ENCODE peak calls at places on chromosomes 1 and 21, in six cellular contexts. One of them, this sample, is unnamed.

GRCh38 chr1:217138173-217138838 is 415.1 kb upstream of the ESRRG start:
- DNase-seq in SK-N-SH: no peak
- DNase-seq in CD8-positive, alpha-beta T cell: no peak
- DNase-seq in IMR-90: no peak
- DNase-seq in GM23338: peak; percentile 32
- DNase-seq in K562: no peak
- DNase-seq in this sample: no peak

GRCh38 chr1:43797926-43798325 is 90.6 kb downstream of the ST3GAL3 start:
- DNase-seq in CD8-positive, alpha-beta T cell: no peak
- DNase-seq in GM23338: no peak
- DNase-seq in SK-N-SH: no peak
- DNase-seq in K562: no peak
- DNase-seq in IMR-90: no peak
- DNase-seq in this sample: no peak

GRCh38 chr1:162732566-162733335 is 57.8 kb upstream of the HSD17B7 start:
- DNase-seq in IMR-90: no peak
- DNase-seq in GM23338: no peak
- DNase-seq in CD8-positive, alpha-beta T cell: no peak
- DNase-seq in SK-N-SH: no peak
- DNase-seq in K562: no peak
- DNase-seq in this sample: no peak

GRCh38 chr1:52404975-52405338 is 555 bp downstream of the PRPF38A start:
- DNase-seq in CD8-positive, alpha-beta T cell: no peak
- DNase-seq in K562: no peak
- DNase-seq in SK-N-SH: no peak
- DNase-seq in IMR-90: no peak
- DNase-seq in GM23338: no peak
- DNase-seq in this sample: no peak

GRCh38 chr1:240515505-240515904 is 96.5 kb downstream of the GREM2 start:
- DNase-seq in SK-N-SH: no peak
- DNase-seq in CD8-positive, alpha-beta T cell: no peak
- DNase-seq in K562: no peak
- DNase-seq in GM23338: no peak
- DNase-seq in IMR-90: peak; percentile 43
- DNase-seq in this sample: no peak

GRCh38 chr1:161032409-161032808 is 6.4 kb downstream of the TSTD1 start:
- DNase-seq in SK-N-SH: no peak
- DNase-seq in GM23338: no peak
- DNase-seq in IMR-90: no peak
- DNase-seq in CD8-positive, alpha-beta T cell: no peak
- DNase-seq in K562: no peak
- DNase-seq in this sample: no peak

GRCh38 chr1:31063636-31064035 is 1.9 kb downstream of the PUM1 start:
- DNase-seq in SK-N-SH: no peak
- DNase-seq in IMR-90: peak; percentile 6
- DNase-seq in K562: no peak
- DNase-seq in CD8-positive, alpha-beta T cell: no peak
- DNase-seq in GM23338: peak; percentile 30
- DNase-seq in this sample: no peak

GRCh38 chr1:96388421-96389310 is 332.9 kb upstream of the PTBP2 start:
- DNase-seq in CD8-positive, alpha-beta T cell: no peak
- DNase-seq in IMR-90: peak; percentile 87
- DNase-seq in K562: no peak
- DNase-seq in GM23338: no peak
- DNase-seq in SK-N-SH: no peak
- DNase-seq in this sample: no peak

GRCh38 chr1:76901158-76901767 is 34.0 kb downstream of the ST6GALNAC5 start:
- DNase-seq in CD8-positive, alpha-beta T cell: peak; percentile 11
- DNase-seq in K562: peak; percentile 25
- DNase-seq in IMR-90: peak; percentile 58
- DNase-seq in SK-N-SH: peak; percentile 27
- DNase-seq in GM23338: peak; percentile 80
- DNase-seq in this sample: no peak

GRCh38 chr1:84117868-84118267 is 26.2 kb upstream of the PRKACB start:
- DNase-seq in CD8-positive, alpha-beta T cell: no peak
- DNase-seq in IMR-90: peak; percentile 78
- DNase-seq in SK-N-SH: no peak
- DNase-seq in K562: no peak
- DNase-seq in GM23338: peak; percentile 14
- DNase-seq in this sample: no peak

GRCh38 chr1:103547840-103548239 is 22.3 kb downstream of the RNPC3 start:
- DNase-seq in IMR-90: no peak
- DNase-seq in K562: no peak
- DNase-seq in CD8-positive, alpha-beta T cell: no peak
- DNase-seq in GM23338: no peak
- DNase-seq in SK-N-SH: no peak
- DNase-seq in this sample: no peak
- H3K36me3 ChIP-seq in IMR-90: peaks cover 14% of the 10 kb centered on the region
- H3K36me3 ChIP-seq in K562: peaks cover 69% of the 10 kb centered on the region
- H3K36me3 ChIP-seq in CD8-positive, alpha-beta T cell: peaks cover 56% of the 10 kb centered on the region
- H3K36me3 ChIP-seq in GM23338: peaks cover 18% of the 10 kb centered on the region
- H3K36me3 ChIP-seq in SK-N-SH: peaks cover 74% of the 10 kb centered on the region
- H3K36me3 ChIP-seq in this sample: peaks cover 15% of the 10 kb centered on the region

GRCh38 chr21:44477712-44478111 is 22.4 kb downstream of the LRRC3 start:
- DNase-seq in IMR-90: no peak
- DNase-seq in GM23338: no peak
- DNase-seq in SK-N-SH: no peak
- DNase-seq in K562: no peak
- DNase-seq in CD8-positive, alpha-beta T cell: no peak
- DNase-seq in this sample: no peak
- TF ChIP-seq CTCF in IMR-90: no peak
- TF ChIP-seq CTCF in GM23338: no peak
- TF ChIP-seq CTCF in SK-N-SH: no peak
- TF ChIP-seq CTCF in K562: no peak
- TF ChIP-seq CTCF in CD8-positive, alpha-beta T cell: no peak
- TF ChIP-seq CTCF in this sample: no peak

GRCh38 chr1:183914283-183914682 is 109.4 kb downstream of the RGL1 start:
- DNase-seq in SK-N-SH: no peak
- DNase-seq in GM23338: no peak
- DNase-seq in K562: no peak
- DNase-seq in CD8-positive, alpha-beta T cell: no peak
- DNase-seq in IMR-90: peak; percentile 58
- DNase-seq in this sample: no peak
- H3K36me3 ChIP-seq in SK-N-SH: peaks cover 77% of the 10 kb centered on the region
- H3K36me3 ChIP-seq in GM23338: no peaks in the 10 kb centered on the region
- H3K36me3 ChIP-seq in K562: no peaks in the 10 kb centered on the region
- H3K36me3 ChIP-seq in CD8-positive, alpha-beta T cell: no peaks in the 10 kb centered on the region
- H3K36me3 ChIP-seq in IMR-90: peaks cover 15% of the 10 kb centered on the region
- H3K36me3 ChIP-seq in this sample: peaks cover 18% of the 10 kb centered on the region

DNA sequence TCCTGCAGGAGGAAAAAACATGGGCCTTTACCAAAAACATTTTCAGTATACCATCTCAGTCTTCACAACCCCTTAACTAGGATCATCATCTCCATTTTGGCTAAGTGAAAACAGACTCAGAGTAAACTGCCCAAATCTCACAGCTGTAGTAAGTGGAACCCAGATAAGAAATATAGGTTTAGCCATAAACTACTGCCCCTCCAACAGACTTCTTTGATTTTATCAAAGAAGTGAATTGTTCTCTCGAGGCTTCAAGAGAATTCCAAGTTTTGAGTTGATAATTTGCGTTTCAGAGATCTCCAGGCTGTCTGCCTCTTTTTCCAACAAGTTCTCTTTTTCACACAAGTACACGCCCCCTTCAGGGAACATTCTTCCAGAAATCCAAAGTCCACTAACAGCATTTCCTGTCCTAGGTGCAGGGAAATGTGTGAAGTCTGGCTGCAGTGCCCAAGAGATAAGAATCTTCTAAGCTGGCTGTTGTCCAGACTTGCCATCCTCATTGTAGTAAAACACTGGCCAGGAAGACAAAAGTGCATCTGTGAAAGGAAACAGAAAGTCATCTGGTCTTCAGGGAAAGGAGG is 30.8 kb downstream of the RNF19B start:
- DNase-seq in GM23338: peak; percentile 38
- DNase-seq in CD8-positive, alpha-beta T cell: no peak
- DNase-seq in SK-N-SH: peak; percentile 79
- DNase-seq in K562: no peak
- DNase-seq in IMR-90: peak; percentile 19
- DNase-seq in this sample: no peak
- TF ChIP-seq CTCF in GM23338: peak; percentile 17
- TF ChIP-seq CTCF in CD8-positive, alpha-beta T cell: no peak
- TF ChIP-seq CTCF in SK-N-SH: no peak
- TF ChIP-seq CTCF in K562: no peak
- TF ChIP-seq CTCF in IMR-90: no peak
- TF ChIP-seq CTCF in this sample: no peak

GRCh38 chr1:17637055-17637454 is 97.6 kb downstream of the ARHGEF10L start:
- DNase-seq in K562: no peak
- DNase-seq in CD8-positive, alpha-beta T cell: no peak
- DNase-seq in GM23338: no peak
- DNase-seq in IMR-90: no peak
- DNase-seq in SK-N-SH: no peak
- DNase-seq in this sample: no peak

GRCh38 chr1:17636612-17637011 is 97.1 kb downstream of the ARHGEF10L start:
- DNase-seq in K562: no peak
- DNase-seq in GM23338: no peak
- DNase-seq in IMR-90: peak; percentile 40
- DNase-seq in CD8-positive, alpha-beta T cell: no peak
- DNase-seq in SK-N-SH: no peak
- DNase-seq in this sample: no peak

GRCh38 chr1:17633654-17634053 is 94.2 kb downstream of the ARHGEF10L start:
- DNase-seq in K562: peak; percentile 21
- DNase-seq in SK-N-SH: no peak
- DNase-seq in GM23338: no peak
- DNase-seq in CD8-positive, alpha-beta T cell: no peak
- DNase-seq in IMR-90: peak; percentile 79
- DNase-seq in this sample: no peak

GRCh38 chr1:17635811-17636210 is 96.3 kb downstream of the ARHGEF10L start:
- DNase-seq in GM23338: no peak
- DNase-seq in IMR-90: no peak
- DNase-seq in SK-N-SH: no peak
- DNase-seq in CD8-positive, alpha-beta T cell: no peak
- DNase-seq in K562: no peak
- DNase-seq in this sample: peak; percentile 50

DNA sequence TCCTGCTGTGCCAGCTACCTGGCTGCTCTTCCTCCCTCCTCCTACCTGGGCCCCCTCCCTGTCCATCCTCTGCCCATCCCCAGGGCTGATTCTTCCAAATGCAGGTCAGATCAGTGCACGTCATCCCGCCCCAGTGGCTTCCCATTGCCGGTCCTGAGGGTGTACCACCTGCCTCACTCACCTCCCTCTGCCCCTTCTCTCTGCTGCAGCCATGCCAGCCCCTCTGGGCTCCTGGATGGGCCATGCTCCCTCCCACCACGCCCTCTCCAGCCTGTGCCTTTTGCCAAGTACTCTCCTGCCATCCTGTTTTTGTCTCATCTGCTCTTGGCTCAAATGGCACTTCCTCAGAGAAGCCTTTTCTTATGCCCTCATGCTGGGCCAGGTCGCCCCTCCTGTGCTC is 95.8 kb downstream of the ARHGEF10L start:
- DNase-seq in SK-N-SH: no peak
- DNase-seq in GM23338: no peak
- DNase-seq in IMR-90: no peak
- DNase-seq in CD8-positive, alpha-beta T cell: no peak
- DNase-seq in K562: no peak
- DNase-seq in this sample: no peak
- H3K36me3 ChIP-seq in SK-N-SH: peaks cover 57% of the 10 kb centered on the region
- H3K36me3 ChIP-seq in GM23338: peaks cover 15% of the 10 kb centered on the region
- H3K36me3 ChIP-seq in IMR-90: peaks cover 50% of the 10 kb centered on the region
- H3K36me3 ChIP-seq in CD8-positive, alpha-beta T cell: no peaks in the 10 kb centered on the region
- H3K36me3 ChIP-seq in K562: no peaks in the 10 kb centered on the region
- H3K36me3 ChIP-seq in this sample: no peaks in the 10 kb centered on the region

DNA sequence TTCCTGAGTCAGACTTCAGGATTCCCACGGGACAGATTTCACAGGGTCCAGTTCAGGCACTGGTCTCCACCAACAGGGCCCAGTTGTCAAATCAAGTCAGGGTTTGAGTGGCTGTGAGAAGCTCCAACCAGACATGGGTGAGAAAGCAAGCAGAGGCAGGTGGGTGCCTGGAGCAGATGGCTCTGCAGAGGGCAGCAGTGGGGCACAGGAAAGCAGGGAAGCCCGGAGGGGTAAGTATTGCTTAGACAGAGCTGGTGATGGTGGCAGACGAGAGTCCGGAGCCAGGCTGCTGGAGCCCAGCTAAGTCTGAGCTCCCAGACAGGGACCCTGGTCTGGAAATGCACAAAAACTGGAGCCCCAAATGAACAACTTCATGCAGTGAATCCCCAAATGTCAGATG is 40.4 kb downstream of the RIMS3 start:
- DNase-seq in K562: no peak
- DNase-seq in GM23338: peak; percentile 33
- DNase-seq in IMR-90: no peak
- DNase-seq in SK-N-SH: no peak
- DNase-seq in CD8-positive, alpha-beta T cell: no peak
- DNase-seq in this sample: no peak
- TF ChIP-seq CTCF in K562: peak; percentile 17
- TF ChIP-seq CTCF in GM23338: peak; percentile 32
- TF ChIP-seq CTCF in IMR-90: peak; percentile 37
- TF ChIP-seq CTCF in SK-N-SH: peak; percentile 34
- TF ChIP-seq CTCF in CD8-positive, alpha-beta T cell: no peak
- TF ChIP-seq CTCF in this sample: no peak

GRCh38 chr1:225852413-225853119 is 29.6 kb downstream of the TMEM63A start:
- DNase-seq in SK-N-SH: no peak
- DNase-seq in GM23338: no peak
- DNase-seq in K562: no peak
- DNase-seq in CD8-positive, alpha-beta T cell: no peak
- DNase-seq in IMR-90: no peak
- DNase-seq in this sample: no peak
- H3K36me3 ChIP-seq in SK-N-SH: peaks cover 8% of the 10 kb centered on the region
- H3K36me3 ChIP-seq in GM23338: peaks cover 56% of the 10 kb centered on the region
- H3K36me3 ChIP-seq in K562: peaks cover 70% of the 10 kb centered on the region
- H3K36me3 ChIP-seq in CD8-positive, alpha-beta T cell: peaks cover 50% of the 10 kb centered on the region
- H3K36me3 ChIP-seq in IMR-90: peaks cover 36% of the 10 kb centered on the region
- H3K36me3 ChIP-seq in this sample: peaks cover 35% of the 10 kb centered on the region

GRCh38 chr1:82565146-82565545 is 764.4 kb downstream of the ADGRL2 start:
- DNase-seq in GM23338: peak; percentile 50
- DNase-seq in K562: no peak
- DNase-seq in IMR-90: peak; percentile 19
- DNase-seq in SK-N-SH: no peak
- DNase-seq in CD8-positive, alpha-beta T cell: no peak
- DNase-seq in this sample: no peak
- TF ChIP-seq CTCF in GM23338: no peak
- TF ChIP-seq CTCF in K562: no peak
- TF ChIP-seq CTCF in IMR-90: no peak
- TF ChIP-seq CTCF in SK-N-SH: peak; percentile 47
- TF ChIP-seq CTCF in CD8-positive, alpha-beta T cell: no peak
- TF ChIP-seq CTCF in this sample: no peak

GRCh38 chr1:1835546-1835945 is 55.3 kb downstream of the GNB1 start:
- DNase-seq in GM23338: no peak
- DNase-seq in SK-N-SH: no peak
- DNase-seq in IMR-90: no peak
- DNase-seq in CD8-positive, alpha-beta T cell: no peak
- DNase-seq in K562: no peak
- DNase-seq in this sample: no peak
- H3K36me3 ChIP-seq in GM23338: peaks cover 7% of the 10 kb centered on the region
- H3K36me3 ChIP-seq in SK-N-SH: peaks cover 3% of the 10 kb centered on the region
- H3K36me3 ChIP-seq in IMR-90: peaks cover 34% of the 10 kb centered on the region
- H3K36me3 ChIP-seq in CD8-positive, alpha-beta T cell: peaks cover 15% of the 10 kb centered on the region
- H3K36me3 ChIP-seq in K562: peaks cover 72% of the 10 kb centered on the region
- H3K36me3 ChIP-seq in this sample: no peaks in the 10 kb centered on the region

This sample was measured in lung.